ENCODE peak calls at places on chromosomes 3 and 15, in five cellular contexts. W is CD4-positive, alpha-beta memory T cell; D is dorsolateral prefrontal cortex; F is stimulated activated CD4-positive, alpha-beta T cell treated with anti-CD3 and anti-CD28 coated beads, Interleukin-2, amount 100 ng/mL, for 48 hours; T is adipocyte. U is an unnamed sample.

GRCh38 chr3:59549972-59550371 is 500.1 kb upstream of the CFAP20DC start:
- DNase-seq in W (no peak), D (no peak), F (no peak), T (no peak), U (no peak)

GRCh38 chr15:69807752-69808151 is 290.0 kb downstream of the TLE3 start:
- DNase-seq in W (no peak), D (peak; percentile 5), F (no peak), T (peak; percentile 60), U (peak; percentile 22)

GRCh38 chr3:134428396-134428795 is 54.1 kb upstream of the AMOTL2 start:
- DNase-seq in W (no peak), D (no peak), F (no peak), T (no peak), U (no peak)

GRCh38 chr3:22861426-22861825 is 341.7 kb upstream of the UBE2E2 start:
- DNase-seq in W (no peak), D (no peak), F (no peak), T (no peak), U (no peak)

GRCh38 chr15:78633348-78633747 is 7.7 kb downstream of the CHRNB4 start:
- DNase-seq in W (no peak), D (no peak), F (no peak), T (no peak), U (no peak)

GRCh38 chr15:62564889-62565288 is 399.8 kb upstream of the C2CD4B start:
- DNase-seq in W (no peak), D (no peak), F (no peak), T (no peak), U (no peak)

GRCh38 chr15:51622269-51623180 is at the start of gene DMXL2:
- DNase-seq in W (peak; percentile 62), D (peak; percentile 86), F (peak; percentile 71), T (peak; percentile 92), U (peak; percentile 89)

GRCh38 chr3:141235661-141236171 is 4.1 kb downstream of the PXYLP1 start:
- DNase-seq in W (no peak), D (no peak), F (no peak), T (no peak), U (no peak)

GRCh38 chr15:101723161-101723873 is 956 bp downstream of the TARS3 start:
- DNase-seq in W (peak; percentile 24), D (no peak), F (peak; percentile 24), T (peak; percentile 37), U (no peak)

GRCh38 chr3:64983583-64984359 is 296.0 kb upstream of the ADAMTS9 start:
- DNase-seq in W (no peak), D (no peak), F (no peak), T (no peak), U (no peak)

GRCh38 chr3:12155833-12156232 is 2.9 kb downstream of the TIMP4 start:
- DNase-seq in W (no peak), D (no peak), F (no peak), T (peak; percentile 71), U (peak; percentile 21)

GRCh38 chr15:70258369-70259029 is 160.8 kb upstream of the TLE3 start:
- DNase-seq in W (peak; percentile 58), D (no peak), F (peak; percentile 68), T (no peak), U (no peak)

GRCh38 chr3:133269393-133269792 is 130.5 kb upstream of the BFSP2 start:
- DNase-seq in W (no peak), D (no peak), F (no peak), T (no peak), U (no peak)

GRCh38 chr3:50572801-50573371 is 3.6 kb downstream of the HEMK1 start:
- DNase-seq in W (no peak), D (no peak), F (peak; percentile 44), T (no peak), U (no peak)

U was measured in fibroblast of gingiva.